ENCODE peak calls at places on chromosomes 2 and 18, in seven cellular contexts. E is uterus, L is thoracic aorta, R is A549, U is transverse colon, H is endothelial cell of umbilical vein, W is ovary. M is an unnamed sample. For H3K4me1 and H3K9me3, the result is how much of the 10 kb centered on the place peaks cover.

GRCh38 chr2:236354973-236355595 is 90.9 kb upstream of the ASB18 start:
- DNase-seq in W (no peak), H (no peak), E (no peak), R (no peak), U (no peak), L (no peak), M (no peak)

GRCh38 chr2:206463685-206464084 is 20.4 kb downstream of the ADAM23 start:
- DNase-seq in H (no peak), W (no peak), R (no peak), U (no peak), L (no peak), E (no peak), M (no peak)

GRCh38 chr2:69764286-69765058 is 22.5 kb downstream of the ANXA4 start:
- DNase-seq in W (no peak), H (no peak), L (no peak), R (no peak), U (peak), E (no peak), M (peak)

GRCh38 chr2:96533292-96534073 is 3.1 kb upstream of the ARID5A start:
- DNase-seq in U (peak), H (peak), L (peak), E (peak), W (peak), R (no peak), M (peak)

GRCh38 chr2:71922091-71922490 is 225.6 kb downstream of the CYP26B1 start:
- DNase-seq in U (no peak), E (no peak), H (no peak), W (no peak), R (no peak), L (no peak), M (no peak)

GRCh38 chr2:11637546-11637945 is 32.4 kb downstream of the NTSR2 start:
- DNase-seq in R (no peak), E (no peak), H (no peak), U (no peak), L (no peak), W (no peak), M (no peak)

GRCh38 chr2:166766220-166766619 is 122.1 kb upstream of the XIRP2 start:
- DNase-seq in W (no peak), R (no peak), H (no peak), L (no peak), E (no peak), U (no peak), M (no peak)

GRCh38 chr2:182447843-182448242 is 21.0 kb upstream of the PDE1A start:
- DNase-seq in U (no peak), E (no peak), R (no peak), W (no peak), H (no peak), L (no peak), M (peak)

GRCh38 chr2:107681946-107682345 is 144.7 kb upstream of the RGPD4 start:
- DNase-seq in L (no peak), E (no peak), H (no peak), R (no peak), W (no peak), U (no peak), M (no peak)

GRCh38 chr18:59650266-59650820 is 46.9 kb downstream of the CCBE1 start:
- DNase-seq in H (no peak), L (no peak), U (no peak), R (no peak), W (no peak), E (no peak), M (peak)

GRCh38 chr2:42072349-42073118 is 24.7 kb downstream of the PKDCC start:
- DNase-seq in L (no peak), W (peak), H (no peak), E (no peak), R (no peak), U (peak), M (no peak)

GRCh38 chr18:57004366-57005121 is 142.3 kb upstream of the BOD1L2 start:
- DNase-seq in R (no peak), H (peak), W (no peak), U (no peak), E (no peak), L (no peak), M (peak)

GRCh38 chr2:226215902-226216503 is 583.6 kb downstream of the IRS1 start:
- DNase-seq in L (no peak), U (peak), W (peak), H (peak), E (peak), R (no peak), M (peak)

GRCh38 chr2:215362562-215362904 is 50.7 kb downstream of the ATIC start:
- DNase-seq in R (no peak), U (no peak), E (no peak), W (no peak), H (no peak), L (no peak), M (no peak)

GRCh38 chr18:41170346-41170745 is 784.7 kb upstream of the PIK3C3 start:
- DNase-seq in W (no peak), R (no peak), E (no peak), U (no peak), L (no peak), H (peak), M (peak)

GRCh38 chr2:219737270-219737691 is 109.9 kb downstream of the SLC4A3 start:
- DNase-seq in U (no peak), R (peak), L (no peak), W (peak), E (no peak), H (peak), M (peak)

GRCh38 chr2:84938194-84938879 is 32.6 kb upstream of the KCMF1 start:
- DNase-seq in W (no peak), U (no peak), E (no peak), R (no peak), L (no peak), H (no peak), M (peak)

GRCh38 chr2:74915743-74916142 is 42.7 kb upstream of the POLE4 start:
- DNase-seq in R (no peak), W (no peak), L (no peak), H (no peak), U (no peak), E (no peak), M (peak)

GRCh38 chr2:61018319-61018750 is 280 bp upstream of the PUS10 start:
- DNase-seq in L (no peak), R (peak), U (no peak), E (no peak), W (no peak), H (no peak), M (peak)

GRCh38 chr2:237967463-237967871 is 653 bp downstream of the UBE2F start:
- DNase-seq in R (peak), L (no peak), U (peak), W (peak), E (peak), H (peak), M (no peak)

GRCh38 chr2:155141418-155141817 is 442.9 kb downstream of the KCNJ3 start:
- DNase-seq in U (no peak), L (no peak), R (no peak), W (no peak), H (no peak), E (no peak), M (no peak)

GRCh38 chr2:123073956-123074355 is 951.1 kb upstream of the CNTNAP5 start:
- DNase-seq in R (no peak), U (no peak), E (no peak), W (no peak), H (no peak), L (no peak), M (no peak)

GRCh38 chr2:142179686-142180085 is 48.9 kb upstream of the LRP1B start:
- DNase-seq in R (no peak), H (no peak), U (no peak), W (no peak), E (no peak), L (no peak), M (no peak)

GRCh38 chr2:85248741-85249524 is 78.9 kb downstream of the TGOLN2 start:
- DNase-seq in W (no peak), E (no peak), H (peak), L (no peak), R (no peak), U (peak), M (peak)

GRCh38 chr2:191677091-191677645 is 768 bp upstream of the NABP1 start:
- DNase-seq in L (no peak), H (peak), R (peak), E (no peak), U (peak), W (no peak), M (peak)

GRCh38 chr2:201254331-201254730 is 6.0 kb upstream of the CASP8 start:
- DNase-seq in U (peak), E (no peak), W (no peak), R (no peak), L (no peak), H (no peak), M (peak)

GRCh38 chr2:217756375-217757107 is 246.3 kb downstream of the TNS1 start:
- DNase-seq in E (peak), R (peak), L (no peak), H (peak), U (peak), W (peak), M (peak)

GRCh38 chr2:41141146-41141791 is 689.4 kb upstream of the SLC8A1 start:
- DNase-seq in R (no peak), E (no peak), L (no peak), U (no peak), H (no peak), W (no peak), M (no peak)

GRCh38 chr2:46325178-46325928 is 28.1 kb downstream of the EPAS1 start:
- DNase-seq in E (no peak), U (no peak), H (peak), W (no peak), L (no peak), R (no peak), M (peak)

GRCh38 chr2:46329340-46329739 is 32.1 kb downstream of the EPAS1 start:
- DNase-seq in H (no peak), R (no peak), L (no peak), W (no peak), U (no peak), E (no peak), M (no peak)

GRCh38 chr2:46326231-46326980 is 29.2 kb downstream of the EPAS1 start:
- DNase-seq in H (no peak), E (peak), W (no peak), L (no peak), U (no peak), R (no peak), M (no peak)

GRCh38 chr2:46328316-46328715 is 31.1 kb downstream of the EPAS1 start:
- DNase-seq in R (no peak), W (no peak), U (no peak), H (no peak), E (no peak), L (no peak), M (no peak)

DNA sequence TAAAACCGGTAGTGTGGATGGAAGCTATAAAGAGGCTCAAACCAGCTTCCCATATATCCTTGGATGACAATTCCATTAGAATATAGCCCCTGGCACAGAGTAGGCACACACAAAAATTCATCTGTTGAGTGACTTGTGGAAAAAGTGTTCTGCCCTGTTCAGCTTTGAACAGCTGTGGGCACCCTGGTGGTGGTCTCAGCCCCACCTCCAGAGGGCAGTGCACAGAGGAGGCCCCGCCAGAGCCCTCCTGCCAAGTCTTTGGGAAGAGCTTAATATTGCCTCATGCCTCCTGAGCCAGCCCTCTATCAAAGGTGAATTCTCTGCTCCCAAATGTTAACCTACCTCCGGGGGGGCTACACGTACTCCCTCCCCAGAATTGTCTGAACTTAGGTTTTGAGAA is 30.4 kb downstream of the EPAS1 start:
- DNase-seq in U (no peak), L (no peak), E (no peak), W (no peak), H (no peak), R (no peak), M (no peak)
- TF ChIP-seq CTCF in U (no peak), L (no peak), E (no peak), W (no peak), H (no peak), R (peak), M (no peak)

GRCh38 chr2:32702303-32703064 is 74.6 kb downstream of the TTC27 start:
- DNase-seq in R (no peak), L (no peak), E (no peak), H (no peak), W (no peak), U (no peak), M (no peak)

GRCh38 chr2:32699151-32699550 is 71.3 kb downstream of the TTC27 start:
- DNase-seq in R (no peak), E (no peak), L (no peak), W (no peak), H (no peak), U (no peak), M (no peak)

GRCh38 chr2:32697156-32697555 is 69.3 kb downstream of the TTC27 start:
- DNase-seq in U (no peak), E (no peak), H (no peak), L (no peak), R (no peak), W (no peak), M (peak)

GRCh38 chr2:32706815-32707214 is 79.0 kb downstream of the TTC27 start:
- DNase-seq in E (no peak), U (no peak), H (no peak), W (no peak), R (no peak), L (no peak), M (no peak)

GRCh38 chr2:32701806-32702205 is 74.0 kb downstream of the TTC27 start:
- DNase-seq in U (no peak), H (no peak), W (no peak), E (no peak), L (no peak), R (no peak), M (no peak)
- H3K4me1 ChIP-seq in U (under half), H (under half), W (under half), E (under half), L (under half), R (under half), M (under half)

GRCh38 chr2:150325656-150326055 is 161.8 kb downstream of the RND3 start:
- DNase-seq in L (no peak), U (no peak), W (no peak), H (no peak), R (no peak), E (no peak), M (peak)

GRCh38 chr2:150319085-150319484 is 168.4 kb downstream of the RND3 start:
- DNase-seq in W (no peak), E (no peak), U (no peak), H (no peak), L (no peak), R (no peak), M (no peak)

GRCh38 chr2:150320623-150321022 is 166.8 kb downstream of the RND3 start:
- DNase-seq in R (no peak), W (no peak), E (no peak), U (no peak), L (no peak), H (no peak), M (no peak)

GRCh38 chr2:150319632-150320555 is 167.6 kb downstream of the RND3 start:
- DNase-seq in W (no peak), U (no peak), E (no peak), L (no peak), R (no peak), H (no peak), M (no peak)
- H3K9me3 ChIP-seq in W (under half), U (under half), E (under half), L (under half), R (under half), H (under half), M (under half)

GRCh38 chr18:47180765-47181164 is 4.6 kb upstream of the IER3IP1 start:
- DNase-seq in E (no peak), L (no peak), H (no peak), W (no peak), R (no peak), U (no peak), M (no peak)

GRCh38 chr18:47174545-47175116 is 1.5 kb downstream of the IER3IP1 start:
- DNase-seq in H (no peak), E (no peak), U (no peak), L (no peak), R (no peak), W (no peak), M (no peak)

GRCh38 chr18:47172476-47172875 is 3.7 kb downstream of the IER3IP1 start:
- DNase-seq in U (no peak), L (no peak), W (no peak), R (no peak), H (no peak), E (no peak), M (no peak)

GRCh38 chr18:47175283-47175894 is 775 bp downstream of the IER3IP1 start:
- DNase-seq in R (no peak), U (peak), E (no peak), W (no peak), H (peak), L (no peak), M (no peak)

DNA sequence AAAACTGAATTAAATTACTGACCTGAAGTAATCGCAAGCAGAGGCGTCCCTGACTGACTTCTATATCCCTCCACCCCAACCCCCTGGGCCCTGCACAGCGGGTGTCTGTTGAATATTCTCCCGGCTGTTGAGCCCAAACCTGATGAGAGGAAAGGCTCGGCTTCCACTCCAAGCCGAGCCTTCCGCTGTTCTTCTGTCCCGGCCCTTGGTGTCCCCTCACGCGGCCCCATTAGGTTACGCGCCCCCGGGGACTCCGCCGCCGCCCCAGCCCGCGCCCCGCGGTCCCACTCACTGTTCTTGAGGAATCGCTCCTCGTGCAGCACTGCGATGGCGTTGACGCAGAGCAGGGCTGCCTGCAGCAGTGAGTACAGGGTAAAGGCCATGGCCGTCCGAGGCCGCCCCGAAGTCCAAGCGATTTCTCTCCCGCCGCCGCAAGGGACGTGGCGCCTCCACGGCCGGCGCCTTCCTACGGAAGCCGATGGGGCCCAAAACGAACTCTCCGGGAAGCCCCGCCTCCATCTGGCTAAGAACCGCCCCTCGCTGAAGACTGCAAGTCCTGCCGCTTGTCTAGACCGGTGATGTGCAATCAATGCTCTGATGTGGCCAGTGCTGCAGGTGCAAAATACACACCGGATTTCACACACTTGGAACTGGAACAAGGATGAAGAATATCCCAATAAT is at the start of gene IER3IP1:
- DNase-seq in E (peak), H (peak), W (peak), L (peak), R (peak), U (peak), M (peak)
- TF ChIP-seq CTCF in E (peak), H (no peak), W (peak), L (no peak), R (no peak), U (peak), M (no peak)

GRCh38 chr2:55012648-55013484 is 37.4 kb downstream of the RTN4 start:
- DNase-seq in R (no peak), U (no peak), H (peak), W (no peak), L (no peak), E (no peak), M (no peak)

GRCh38 chr2:55009277-55010055 is 40.8 kb downstream of the RTN4 start:
- DNase-seq in U (no peak), R (no peak), H (no peak), W (no peak), L (no peak), E (no peak), M (no peak)

GRCh38 chr2:55010915-55011314 is 39.3 kb downstream of the RTN4 start:
- DNase-seq in L (no peak), E (no peak), R (no peak), H (no peak), W (no peak), U (no peak), M (no peak)

GRCh38 chr2:55011741-55012574 is 38.3 kb downstream of the RTN4 start:
- DNase-seq in E (no peak), L (no peak), H (no peak), R (no peak), U (no peak), W (no peak), M (no peak)

DNA sequence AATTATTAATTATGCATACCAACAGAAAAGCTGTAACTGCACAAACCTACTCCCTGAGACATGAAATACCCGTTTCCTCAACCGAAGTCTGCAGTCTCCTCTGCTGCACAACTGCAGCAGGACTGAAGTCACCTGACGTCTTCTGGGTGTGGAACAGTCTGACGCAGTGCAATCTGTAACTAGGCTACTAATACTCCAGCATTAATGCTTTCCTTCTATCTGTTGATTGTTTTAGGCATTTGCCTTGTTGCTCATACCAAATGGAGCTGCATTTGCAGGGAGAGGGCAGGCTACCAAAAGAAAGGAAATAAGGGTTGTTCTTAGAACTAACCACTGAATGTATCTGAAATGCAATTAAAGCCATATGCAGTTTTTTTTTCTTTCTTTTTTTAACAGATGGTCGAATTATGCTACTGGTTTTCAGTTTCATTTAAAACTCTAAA is 40.1 kb downstream of the RTN4 start:
- DNase-seq in L (no peak), W (no peak), H (no peak), R (peak), U (peak), E (no peak), M (peak)
- H3K4me1 ChIP-seq in L (half or more), W (under half), H (under half), R (half or more), U (under half), E (under half), M (under half)

GRCh38 chr2:127355407-127356008 is 32.3 kb downstream of the MAP3K2 start:
- DNase-seq in R (no peak), U (no peak), E (no peak), L (no peak), H (peak), W (no peak), M (no peak)
- H3K9me3 ChIP-seq in R (under half), U (under half), E (under half), L (under half), H (under half), W (under half), M (under half)

M was measured in astrocyte.